ENCODE peak calls at places on chromosomes 6 and 20, in five cellular contexts. Q is left ventricle myocardium superior; T is heart left ventricle; J is CD4-positive, alpha-beta T cell; G is BE2C. O is an unnamed sample.

GRCh38 chr20:52041966-52042365 is 149.6 kb downstream of the ZFP64 start:
- DNase-seq in Q (no peak), T (no peak), J (no peak), G (no peak), O (no peak)

GRCh38 chr6:160750276-160750689 is 48.2 kb downstream of the PLG start:
- DNase-seq in Q (no peak), T (no peak), J (no peak), G (no peak), O (no peak)

GRCh38 chr6:53727748-53728147 is 62.2 kb upstream of the KLHL31 start:
- DNase-seq in Q (no peak), T (no peak), J (no peak), G (no peak), O (no peak)

GRCh38 chr6:90411292-90411781 is 114.7 kb upstream of the BACH2 start:
- DNase-seq in Q (no peak), T (no peak), J (no peak), G (no peak), O (no peak)

GRCh38 chr20:2386516-2387179 is 5.9 kb downstream of the TGM6 start:
- DNase-seq in Q (no peak), T (no peak), J (no peak), G (peak), O (no peak)

GRCh38 chr6:35228483-35228882 is 14.7 kb downstream of the SCUBE3 start:
- DNase-seq in Q (no peak), T (no peak), J (no peak), G (no peak), O (no peak)

GRCh38 chr6:88262372-88262771 is 96.2 kb upstream of the CNR1 start:
- DNase-seq in Q (no peak), T (no peak), J (no peak), G (no peak), O (no peak)

GRCh38 chr6:81655696-81656095 is 96.8 kb downstream of the TENT5A start:
- DNase-seq in Q (no peak), T (no peak), J (no peak), G (no peak), O (no peak)

GRCh38 chr6:34370371-34370770 is 22.1 kb downstream of the NUDT3 start:
- DNase-seq in Q (no peak), T (no peak), J (no peak), G (no peak), O (no peak)

GRCh38 chr6:135522975-135523692 is 25.6 kb upstream of the AHI1 start:
- DNase-seq in Q (no peak), T (no peak), J (no peak), G (no peak), O (no peak)

GRCh38 chr6:6039946-6040509 is 33.3 kb upstream of the NRN1 start:
- DNase-seq in Q (no peak), T (no peak), J (no peak), G (no peak), O (no peak)

GRCh38 chr20:32780749-32781402 is 18.7 kb downstream of the DNMT3B start:
- DNase-seq in Q (no peak), T (no peak), J (no peak), G (no peak), O (no peak)

GRCh38 chr6:14713008-14713452 is 532.8 kb upstream of the JARID2 start:
- DNase-seq in Q (peak), T (peak), J (no peak), G (peak), O (no peak)

GRCh38 chr6:90891338-90891715 is 304.5 kb upstream of the MAP3K7 start:
- DNase-seq in Q (no peak), T (no peak), J (no peak), G (no peak), O (no peak)

GRCh38 chr6:125749864-125750691 is 646 bp downstream of the HEY2 start:
- DNase-seq in Q (peak), T (peak), J (peak), G (no peak), O (no peak)

GRCh38 chr20:56178219-56178618 is 70.3 kb upstream of the MC3R start:
- DNase-seq in Q (no peak), T (no peak), J (no peak), G (no peak), O (no peak)

GRCh38 chr20:18314786-18315406 is 26.6 kb downstream of the ZNF133 start:
- DNase-seq in Q (no peak), T (no peak), J (no peak), G (no peak), O (no peak)

GRCh38 chr20:2799688-2800589 is 488 bp downstream of the CPXM1 start:
- DNase-seq in Q (peak), T (no peak), J (no peak), G (no peak), O (no peak)

GRCh38 chr20:23419657-23419994 is 1.7 kb downstream of the NAPB start:
- DNase-seq in Q (no peak), T (no peak), J (no peak), G (no peak), O (no peak)

GRCh38 chr6:22236626-22237414 is 60.0 kb downstream of the PRL start:
- DNase-seq in Q (no peak), T (no peak), J (no peak), G (no peak), O (no peak)

GRCh38 chr20:48959902-48960550 is 38.5 kb downstream of the ARFGEF2 start:
- DNase-seq in Q (no peak), T (no peak), J (no peak), G (no peak), O (no peak)

GRCh38 chr6:38482466-38482865 is 157.3 kb downstream of the BTBD9 start:
- DNase-seq in Q (no peak), T (no peak), J (no peak), G (no peak), O (no peak)

GRCh38 chr20:4791121-4791520 is 69.4 kb downstream of the PRND start:
- DNase-seq in Q (no peak), T (no peak), J (no peak), G (no peak), O (no peak)

GRCh38 chr20:62501801-62502495 is 26.2 kb upstream of the GATA5 start:
- DNase-seq in Q (no peak), T (no peak), J (no peak), G (no peak), O (no peak)

GRCh38 chr20:58741384-58741783 is 48.8 kb downstream of the NPEPL1 start:
- DNase-seq in Q (no peak), T (no peak), J (no peak), G (no peak), O (no peak)

GRCh38 chr6:35449287-35449881 is 2.8 kb upstream of the FANCE start:
- DNase-seq in Q (no peak), T (no peak), J (peak), G (peak), O (no peak)

GRCh38 chr6:127215931-127216330 is 50.7 kb upstream of the RNF146 start:
- DNase-seq in Q (no peak), T (no peak), J (no peak), G (no peak), O (no peak)

GRCh38 chr6:90534337-90535025 is 52.4 kb downstream of the MAP3K7 start:
- DNase-seq in Q (no peak), T (no peak), J (no peak), G (no peak), O (no peak)

GRCh38 chr20:37406010-37406998 is 60.4 kb downstream of the SRC start:
- DNase-seq in Q (peak), T (peak), J (no peak), G (peak), O (no peak)

GRCh38 chr20:50393242-50393641 is 116.9 kb upstream of the PTPN1 start:
- DNase-seq in Q (peak), T (no peak), J (no peak), G (no peak), O (no peak)

GRCh38 chr6:8182209-8182845 is 80.0 kb upstream of the EEF1E1 start:
- DNase-seq in Q (no peak), T (no peak), J (no peak), G (no peak), O (no peak)

GRCh38 chr6:4582506-4582905 is 193.7 kb upstream of the CDYL start:
- DNase-seq in Q (no peak), T (no peak), J (no peak), G (no peak), O (no peak)

GRCh38 chr6:48765352-48765961 is 654.5 kb upstream of the PTCHD4 start:
- DNase-seq in Q (no peak), T (peak), J (no peak), G (peak), O (peak)

GRCh38 chr6:19803331-19804330 is 33.5 kb upstream of the ID4 start:
- DNase-seq in Q (no peak), T (no peak), J (no peak), G (no peak), O (no peak)

GRCh38 chr20:50911030-50911429 is 20.2 kb downstream of the ADNP start:
- DNase-seq in Q (no peak), T (no peak), J (no peak), G (no peak), O (no peak)

GRCh38 chr6:2725999-2726567 is 24.6 kb downstream of the MYLK4 start:
- DNase-seq in Q (no peak), T (no peak), J (no peak), G (no peak), O (no peak)

GRCh38 chr20:14553774-14554524 is 216.5 kb upstream of the FLRT3 start:
- DNase-seq in Q (no peak), T (no peak), J (no peak), G (no peak), O (no peak)